ENCODE peak calls at places on chromosomes 5 and 9, in five cellular contexts. A is A549, G is K562, O is GM12878, W is SK-N-SH. B is an unnamed sample.

GRCh38 chr5:501040-501832 is 23.0 kb downstream of the SLC9A3 start:
- DNase-seq in O (no peak), A (no peak), W (no peak), G (no peak), B (no peak)

GRCh38 chr9:3336951-3337350 is 188.8 kb downstream of the RFX3 start:
- DNase-seq in W (no peak), O (no peak), A (no peak), G (no peak), B (no peak)

GRCh38 chr9:35816708-35817107 is 1.9 kb upstream of the HINT2 start:
- DNase-seq in O (no peak), G (no peak), A (peak; percentile 32), W (peak; percentile 39), B (no peak)

GRCh38 chr9:5817776-5818336 is 15.1 kb downstream of the ERMP1 start:
- DNase-seq in G (no peak), O (no peak), A (peak; percentile 73), W (no peak), B (peak; percentile 73)

GRCh38 chr5:180003145-180003544 is 68.4 kb downstream of the RNF130 start:
- DNase-seq in G (no peak), O (no peak), A (no peak), W (no peak), B (no peak)

GRCh38 chr5:108102463-108102862 is 279.4 kb downstream of the FBXL17 start:
- DNase-seq in A (no peak), O (no peak), W (no peak), G (no peak), B (no peak)

GRCh38 chr9:4143951-4144717 is 155.7 kb downstream of the GLIS3 start:
- DNase-seq in W (no peak), G (no peak), O (no peak), A (peak; percentile 45), B (peak; percentile 82)

GRCh38 chr5:132380047-132380446 is 10.5 kb downstream of the SLC22A5 start:
- DNase-seq in G (no peak), W (no peak), A (no peak), O (no peak), B (no peak)

GRCh38 chr5:126443374-126443851 is 20.2 kb downstream of the GRAMD2B start:
- DNase-seq in W (no peak), G (no peak), O (peak; percentile 75), A (no peak), B (peak; percentile 18)

GRCh38 chr5:16618138-16618897 is 1.5 kb upstream of the RETREG1 start:
- DNase-seq in O (no peak), A (no peak), G (no peak), W (peak; percentile 22), B (no peak)

GRCh38 chr9:109035684-109036423 is 22.6 kb upstream of the CTNNAL1 start:
- DNase-seq in A (peak; percentile 80), W (no peak), G (no peak), O (no peak), B (peak; percentile 85)

GRCh38 chr9:278651-279050 is 64.0 kb downstream of the DOCK8 start:
- DNase-seq in O (no peak), G (no peak), A (no peak), W (no peak), B (no peak)

GRCh38 chr9:4541848-4542247 is 51.6 kb downstream of the SLC1A1 start:
- DNase-seq in O (no peak), G (no peak), W (no peak), A (no peak), B (no peak)

GRCh38 chr5:5326126-5326758 is 96.2 kb upstream of the ICE1 start:
- DNase-seq in O (no peak), G (no peak), A (no peak), W (no peak), B (no peak)

GRCh38 chr5:24788829-24789509 is 144.2 kb upstream of the CDH10 start:
- DNase-seq in A (peak; percentile 3), O (no peak), W (no peak), G (no peak), B (no peak)

GRCh38 chr9:89675403-89675771 is 70.6 kb downstream of the GADD45G start:
- DNase-seq in A (no peak), O (no peak), W (peak; percentile 88), G (no peak), B (no peak)

GRCh38 chr5:101897914-101898313 is 398.2 kb downstream of the SLCO4C1 start:
- DNase-seq in W (peak; percentile 8), O (peak; percentile 1), A (peak; percentile 8), G (no peak), B (no peak)
- TF ChIP-seq RCOR1 in W (no peak), O (no peak), A (no peak), G (no peak), B (no peak)

DNA sequence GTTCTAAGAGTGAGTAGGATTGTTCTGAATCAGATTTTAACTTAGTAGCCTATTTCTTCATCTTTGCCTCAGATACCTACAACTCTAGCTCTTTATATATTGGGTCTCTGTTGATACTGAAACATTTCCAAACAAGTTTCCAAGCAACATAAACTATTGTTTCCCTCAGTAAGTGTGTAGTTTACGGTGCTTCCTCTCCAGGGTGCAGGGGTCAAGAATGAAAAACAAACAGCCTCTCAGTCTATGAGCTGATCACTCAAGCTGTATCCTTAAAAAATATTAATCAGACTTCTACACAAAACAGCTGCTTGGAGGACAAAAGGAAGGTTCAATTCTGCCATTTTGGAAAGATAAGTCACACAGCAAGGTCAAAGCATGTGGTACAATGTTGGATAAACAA is 75.0 kb downstream of the ADAMTS12 start:
- DNase-seq in A (no peak), G (no peak), W (no peak), O (no peak), B (peak; percentile 75)
- TF ChIP-seq RCOR1 in A (no peak), G (no peak), W (no peak), O (no peak), B (no peak)

DNA sequence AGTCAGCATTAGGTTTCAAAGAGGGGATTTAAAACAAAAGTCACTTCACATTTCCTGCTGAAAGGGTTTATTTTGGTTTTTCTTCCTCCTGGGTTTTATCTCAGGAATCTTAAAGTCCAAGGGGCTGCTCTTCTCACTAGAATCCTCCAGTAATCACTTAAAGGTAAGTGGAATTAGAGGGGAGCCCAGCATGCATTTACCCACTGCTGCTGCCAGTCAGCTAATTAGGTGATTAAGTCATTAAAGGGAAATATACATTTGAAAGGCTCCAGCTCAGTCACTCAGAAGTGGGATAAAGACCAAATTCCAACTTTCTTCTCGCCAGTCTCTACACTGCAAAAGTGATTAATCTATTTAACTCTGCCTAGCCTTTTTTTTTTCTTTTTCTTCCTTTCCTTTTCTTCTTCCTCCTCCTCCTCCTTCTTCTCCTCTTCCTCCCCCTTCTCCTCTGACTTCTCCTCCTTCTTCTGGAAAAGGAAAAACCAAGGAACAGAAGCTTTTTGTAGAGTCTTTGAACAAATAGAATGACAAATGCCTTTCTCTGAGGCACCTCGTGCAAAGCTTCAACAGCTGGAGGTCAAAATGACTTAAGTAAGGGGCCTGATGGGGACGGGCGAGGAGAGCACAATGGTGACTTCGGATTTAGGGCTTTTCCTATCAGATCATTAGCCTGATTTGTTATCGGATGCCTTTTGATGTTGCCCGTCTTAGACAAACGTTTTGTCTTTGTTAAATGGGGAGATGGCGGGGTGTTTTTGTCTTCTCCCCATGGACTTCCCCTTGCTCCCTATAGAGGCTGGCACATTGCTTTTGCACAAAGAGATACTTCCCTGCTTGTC is 617.6 kb downstream of the IRX1 start:
- DNase-seq in W (no peak), O (no peak), A (no peak), G (no peak), B (no peak)
- TF ChIP-seq RCOR1 in W (no peak), O (no peak), A (no peak), G (no peak), B (no peak)

DNA sequence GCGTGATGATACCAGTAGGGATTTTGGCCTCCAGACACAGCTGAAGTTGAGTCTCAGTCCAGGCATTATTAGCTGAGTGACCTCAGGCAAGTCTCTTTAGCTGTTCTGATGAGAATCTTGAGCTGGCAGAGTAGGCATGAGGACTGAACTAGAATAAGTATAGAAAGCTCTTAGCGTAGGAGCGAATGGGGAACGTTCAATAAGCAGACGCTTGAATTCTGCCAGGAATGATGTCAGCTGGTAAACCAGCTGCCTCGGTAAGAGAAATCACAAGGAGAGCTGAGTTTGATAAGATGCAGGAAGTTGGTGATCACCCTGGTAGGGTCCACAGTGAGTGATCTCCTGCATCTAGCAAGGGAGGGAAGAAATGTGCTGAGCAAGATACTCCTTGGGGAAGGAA is 280.4 kb downstream of the NTRK2 start:
- DNase-seq in W (no peak), G (no peak), A (no peak), O (no peak), B (no peak)
- TF ChIP-seq RCOR1 in W (no peak), G (no peak), A (no peak), O (no peak), B (no peak)

DNA sequence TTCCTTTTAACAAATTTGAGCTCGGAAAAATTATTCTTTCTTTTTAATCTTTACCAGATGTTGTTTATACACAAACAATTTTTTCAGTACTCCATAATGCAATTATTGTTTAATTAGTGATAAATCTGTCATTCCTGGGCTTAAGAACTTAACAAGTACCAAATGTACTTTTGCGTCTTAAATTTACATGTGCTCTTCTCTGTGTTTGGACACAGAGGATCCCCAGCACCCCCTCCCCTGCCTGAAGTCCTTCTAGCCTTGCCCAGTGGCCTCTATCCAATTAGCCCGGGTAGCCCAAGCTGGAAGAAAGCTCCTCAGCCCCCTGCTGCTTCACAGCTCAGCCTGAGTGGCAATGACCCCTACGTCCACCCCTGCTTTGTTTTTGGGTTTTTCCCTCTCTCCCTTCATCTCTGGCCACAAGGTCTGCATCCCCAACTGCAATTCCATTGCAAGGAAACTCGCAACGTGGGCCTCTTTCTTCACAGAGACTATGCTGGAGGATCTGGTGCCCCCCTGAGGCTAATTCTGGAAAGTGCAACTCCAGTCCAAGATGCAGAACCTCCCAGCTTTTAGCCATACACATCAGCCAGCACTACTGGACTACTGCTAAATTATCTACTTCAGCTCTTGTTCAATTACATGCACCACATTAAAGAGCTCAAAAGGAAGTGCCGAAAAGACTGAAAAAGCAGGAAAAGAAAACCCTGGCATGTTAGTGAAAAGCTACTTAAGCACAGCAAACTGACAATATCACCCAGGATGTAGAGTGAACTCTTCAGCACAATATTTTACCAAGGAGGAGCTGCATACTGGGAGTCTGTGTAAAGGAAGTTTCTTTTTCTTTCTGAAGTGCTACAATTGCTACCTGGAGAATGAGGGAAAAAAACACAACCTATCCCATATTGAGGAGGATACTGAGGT is 186.2 kb downstream of the FANCC start:
- DNase-seq in A (peak; percentile 58), G (peak; percentile 64), W (peak; percentile 70), O (no peak), B (peak; percentile 60)
- TF ChIP-seq RCOR1 in A (no peak), G (no peak), W (peak; percentile 19), O (no peak), B (no peak)

GRCh38 chr5:177178905-177179304 is 45.3 kb downstream of the NSD1 start:
- DNase-seq in O (no peak), W (no peak), G (no peak), A (no peak), B (no peak)

GRCh38 chr5:177175336-177175735 is 41.8 kb downstream of the NSD1 start:
- DNase-seq in W (no peak), O (no peak), G (no peak), A (no peak), B (no peak)

GRCh38 chr5:177183142-177183541 is 49.6 kb downstream of the NSD1 start:
- DNase-seq in W (no peak), G (no peak), A (no peak), O (no peak), B (no peak)

GRCh38 chr5:177176175-177176704 is 42.7 kb downstream of the NSD1 start:
- DNase-seq in O (no peak), G (no peak), A (no peak), W (no peak), B (no peak)

GRCh38 chr5:177179431-177179830 is 45.9 kb downstream of the NSD1 start:
- DNase-seq in O (no peak), W (no peak), G (no peak), A (no peak), B (no peak)
- TF ChIP-seq RCOR1 in O (no peak), W (no peak), G (no peak), A (no peak), B (no peak)